ENCODE peak calls at places on chromosomes 11 and 22, in nine cellular contexts. H is NCI-H1092, E is HFFc6, Q is EL, C is tibial artery, A is NCI-H2081, N is LHCN-M2, M is MG63, Z is naive B cell. D is an unnamed sample.

GRCh38 chr11:96214745-96215093 is 128.3 kb downstream of the MAML2 start:
- DNase-seq in H (no peak), E (no peak), M (no peak), Z (no peak), Q (no peak), A (no peak), N (no peak), C (no peak), D (no peak)

GRCh38 chr11:74321487-74322188 is 10.2 kb upstream of the P4HA3 start:
- DNase-seq in E (no peak), A (peak), C (peak), M (peak), H (peak), Z (no peak), N (peak), Q (no peak), D (peak)

GRCh38 chr11:81237139-81237538 is 1496.5 kb downstream of the FAM181B start:
- DNase-seq in A (peak), N (no peak), M (no peak), Z (no peak), C (no peak), H (peak), Q (no peak), E (no peak), D (peak)

GRCh38 chr11:120385110-120385509 is 48.9 kb downstream of the ARHGEF12 start:
- DNase-seq in N (no peak), C (no peak), Q (peak), A (no peak), M (no peak), Z (no peak), E (no peak), H (no peak), D (peak)

GRCh38 chr11:79159657-79160450 is 281.0 kb downstream of the TENM4 start:
- DNase-seq in N (no peak), M (no peak), Q (no peak), C (no peak), Z (no peak), E (no peak), H (no peak), A (no peak), D (no peak)

GRCh38 chr11:27582686-27583085 is 76.1 kb upstream of the LIN7C start:
- DNase-seq in A (no peak), M (no peak), H (no peak), N (no peak), C (no peak), E (no peak), Z (no peak), Q (no peak), D (no peak)

GRCh38 chr11:60631939-60632338 is 67.5 kb upstream of the MS4A8 start:
- DNase-seq in M (no peak), Z (no peak), C (no peak), E (no peak), A (no peak), H (no peak), Q (no peak), N (no peak), D (no peak)

GRCh38 chr22:44184006-44184405 is 3.3 kb downstream of the PARVG start:
- DNase-seq in M (no peak), Z (no peak), E (no peak), A (no peak), C (no peak), H (no peak), Q (no peak), N (peak), D (no peak)

GRCh38 chr11:133896028-133896427 is 50.7 kb upstream of the SPATA19 start:
- DNase-seq in A (no peak), C (peak), E (no peak), M (no peak), N (no peak), Z (no peak), Q (no peak), H (no peak), D (no peak)

GRCh38 chr11:68146704-68147474 is 25.7 kb upstream of the CHKA start:
- DNase-seq in Z (no peak), C (no peak), N (peak), M (peak), H (peak), E (no peak), Q (peak), A (peak), D (peak)

GRCh38 chr11:82041764-82042163 is 691.9 kb downstream of the FAM181B start:
- DNase-seq in A (no peak), H (no peak), E (no peak), M (no peak), Z (no peak), C (no peak), Q (no peak), N (no peak), D (no peak)

GRCh38 chr11:118148877-118149276 is 3.7 kb downstream of the SCN4B start:
- DNase-seq in M (no peak), Z (no peak), Q (no peak), E (no peak), C (no peak), A (no peak), H (no peak), N (no peak), D (no peak)

GRCh38 chr11:8084352-8084751 is 3.3 kb downstream of the TUB start:
- DNase-seq in C (no peak), Q (no peak), A (no peak), M (no peak), Z (no peak), H (no peak), N (no peak), E (no peak), D (no peak)

GRCh38 chr11:62137276-62137861 is 13.6 kb downstream of the INCENP start:
- DNase-seq in C (peak), Q (no peak), H (peak), A (peak), Z (no peak), N (no peak), E (no peak), M (no peak), D (no peak)

GRCh38 chr22:46150615-46151423 is 493 bp downstream of the PPARA start:
- DNase-seq in Q (no peak), A (no peak), E (no peak), H (no peak), N (no peak), M (no peak), Z (peak), C (peak), D (peak)

GRCh38 chr11:117820071-117820470 is 4.5 kb downstream of the FXYD2 start:
- DNase-seq in Z (no peak), H (no peak), N (no peak), Q (no peak), E (no peak), M (no peak), A (peak), C (no peak), D (peak)

GRCh38 chr11:37560346-37560745 is 962.3 kb upstream of the RAG2 start:
- DNase-seq in E (no peak), N (no peak), A (no peak), M (no peak), H (no peak), Q (no peak), C (no peak), Z (no peak), D (no peak)

GRCh38 chr11:14029971-14030531 is 67.5 kb downstream of the SPON1 start:
- DNase-seq in C (peak), A (peak), N (no peak), Q (peak), M (peak), H (peak), E (no peak), Z (no peak), D (no peak)

GRCh38 chr11:114163830-114164401 is 104.4 kb downstream of the ZBTB16 start:
- DNase-seq in H (no peak), E (no peak), N (peak), A (no peak), M (no peak), C (peak), Z (no peak), Q (no peak), D (no peak)

GRCh38 chr22:29209624-29209929 is 3.9 kb downstream of the EMID1 start:
- DNase-seq in C (no peak), H (no peak), N (no peak), E (no peak), Z (no peak), M (peak), A (no peak), Q (no peak), D (peak)

GRCh38 chr11:2933376-2934056 is 4.3 kb upstream of the PHLDA2 start:
- DNase-seq in C (peak), Z (no peak), E (peak), A (no peak), N (peak), Q (peak), H (no peak), M (peak), D (peak)

GRCh38 chr11:119207300-119207570 is 1.1 kb downstream of the CBL start:
- DNase-seq in A (no peak), C (no peak), H (no peak), M (no peak), E (peak), N (no peak), Q (no peak), Z (peak), D (no peak)

GRCh38 chr11:120228794-120229384 is 11.1 kb upstream of the POU2F3 start:
- DNase-seq in E (no peak), C (no peak), M (no peak), H (no peak), A (no peak), N (no peak), Q (no peak), Z (no peak), D (peak)

GRCh38 chr11:27124514-27125264 is 84.1 kb downstream of the BBOX1 start:
- DNase-seq in C (no peak), E (peak), N (peak), M (no peak), H (no peak), A (no peak), Z (no peak), Q (peak), D (no peak)

GRCh38 chr11:29282088-29282487 is 734.7 kb downstream of the KCNA4 start:
- DNase-seq in A (no peak), Z (no peak), H (no peak), Q (peak), E (peak), M (peak), N (peak), C (no peak), D (no peak)

GRCh38 chr11:35162795-35163194 is 23.8 kb downstream of the CD44 start:
- DNase-seq in C (no peak), Q (peak), E (no peak), N (no peak), M (no peak), A (no peak), H (no peak), Z (peak), D (no peak)

GRCh38 chr22:44723801-44724200 is 21.8 kb downstream of the PRR5 start:
- DNase-seq in Z (no peak), E (peak), Q (peak), A (no peak), N (peak), C (no peak), M (no peak), H (no peak), D (no peak)

GRCh38 chr11:843818-844692 is 1.4 kb downstream of the TSPAN4 start:
- DNase-seq in Z (no peak), E (peak), M (peak), N (peak), H (no peak), A (no peak), C (peak), Q (peak), D (peak)

GRCh38 chr11:79228417-79228755 is 212.4 kb downstream of the TENM4 start:
- DNase-seq in E (no peak), Z (no peak), M (no peak), Q (no peak), N (no peak), A (no peak), H (no peak), C (no peak), D (no peak)

GRCh38 chr22:46935506-46936377 is 173.3 kb downstream of the TBC1D22A start:
- DNase-seq in N (peak), Z (no peak), H (no peak), M (no peak), C (no peak), A (no peak), Q (no peak), E (no peak), D (no peak)

GRCh38 chr11:96098511-96099241 is 174.8 kb upstream of the MTMR2 start:
- DNase-seq in N (no peak), Z (no peak), A (no peak), Q (peak), C (no peak), H (no peak), M (no peak), E (peak), D (no peak)

GRCh38 chr22:49211176-49211575 is 616.5 kb downstream of the BRD1 start:
- DNase-seq in Q (no peak), E (no peak), C (peak), M (no peak), H (no peak), N (no peak), Z (no peak), A (no peak), D (peak)

GRCh38 chr11:118883368-118884071 is at the start of gene CXCR5:
- DNase-seq in M (no peak), N (peak), E (no peak), Q (no peak), A (no peak), H (no peak), Z (peak), C (no peak), D (peak)

GRCh38 chr11:19237813-19238212 is 2.9 kb downstream of the E2F8 start:
- DNase-seq in H (no peak), Q (no peak), Z (no peak), N (no peak), A (no peak), E (no peak), M (no peak), C (no peak), D (no peak)

GRCh38 chr22:19863571-19863970 is 8.9 kb upstream of the GNB1L start:
- DNase-seq in A (no peak), Q (no peak), M (no peak), C (no peak), N (no peak), E (no peak), Z (no peak), H (no peak), D (no peak)

GRCh38 chr11:8689726-8690255 is 7.2 kb downstream of the RPL27A start:
- DNase-seq in N (peak), A (no peak), Q (peak), C (no peak), Z (no peak), M (peak), E (no peak), H (no peak), D (no peak)

GRCh38 chr11:31422703-31423102 is 53.0 kb downstream of the DNAJC24 start:
- DNase-seq in C (no peak), Z (no peak), M (no peak), Q (no peak), A (peak), H (no peak), N (no peak), E (no peak), D (no peak)

GRCh38 chr11:112605093-112605666 is 344.5 kb upstream of the PLET1 start:
- DNase-seq in H (no peak), Q (no peak), M (no peak), C (no peak), E (peak), Z (no peak), A (no peak), N (no peak), D (no peak)

GRCh38 chr22:49244466-49245420 is 582.9 kb downstream of the BRD1 start:
- DNase-seq in M (no peak), H (no peak), E (no peak), A (no peak), Z (no peak), Q (no peak), C (peak), N (no peak), D (peak)